ENCODE peak calls at places on chromosomes 16 and 17, in seven cellular contexts. H is M059J; V is stimulated activated CD4-positive, alpha-beta T cell treated with anti-CD3 and anti-CD28 coated beads, Interleukin-2, amount 100 ng/mL, for 4 hours; P is AG08395; X is CD8-positive, alpha-beta memory T cell; C is EL; N is hypothalamus. Y is an unnamed sample.

GRCh38 chr16:47847220-47847970 is 308.4 kb downstream of the ABCC12 start:
- DNase-seq in H (no peak), N (no peak), C (peak), V (no peak), P (no peak), X (no peak), Y (no peak)

GRCh38 chr16:933581-933980 is 37.2 kb downstream of the LMF1 start:
- DNase-seq in X (no peak), P (no peak), C (no peak), H (no peak), N (no peak), V (no peak), Y (no peak)

GRCh38 chr16:67423634-67424575 is 7.0 kb upstream of the HSD11B2 start:
- DNase-seq in N (no peak), H (no peak), V (no peak), P (no peak), C (no peak), X (no peak), Y (no peak)

GRCh38 chr17:17021194-17021863 is 20.9 kb upstream of the MPRIP start:
- DNase-seq in H (peak), N (no peak), P (peak), X (no peak), V (no peak), C (peak), Y (no peak)

GRCh38 chr16:75203667-75204409 is 3.1 kb downstream of the CTRB2 start:
- DNase-seq in C (no peak), P (no peak), H (no peak), V (no peak), X (no peak), N (no peak), Y (no peak)

GRCh38 chr16:56848955-56849689 is 15.9 kb upstream of the SLC12A3 start:
- DNase-seq in X (no peak), V (no peak), H (peak), P (peak), C (peak), N (no peak), Y (peak)

GRCh38 chr17:80861360-80861861 is 130.2 kb upstream of the CHMP6 start:
- DNase-seq in P (no peak), H (peak), N (no peak), X (no peak), V (no peak), C (no peak), Y (no peak)

GRCh38 chr16:70693231-70693671 is 7.4 kb upstream of the MTSS2 start:
- DNase-seq in P (peak), X (no peak), N (no peak), V (no peak), C (no peak), H (no peak), Y (no peak)

GRCh38 chr17:27975146-27976011 is 67.1 kb upstream of the NLK start:
- DNase-seq in V (no peak), C (peak), P (no peak), X (no peak), H (peak), N (no peak), Y (no peak)

GRCh38 chr16:86823125-86823524 is 244.8 kb downstream of the FOXL1 start:
- DNase-seq in V (no peak), C (no peak), X (no peak), H (no peak), N (no peak), P (no peak), Y (no peak)

GRCh38 chr17:78979780-78980623 is at the start of gene LGALS3BP:
- DNase-seq in N (peak), C (peak), P (peak), V (peak), X (no peak), H (peak), Y (peak)

GRCh38 chr17:75032896-75033294 is 13.9 kb downstream of the ATP5PD start:
- DNase-seq in P (no peak), H (peak), N (no peak), C (no peak), X (no peak), V (no peak), Y (no peak)

GRCh38 chr16:10971560-10971961 is 27.2 kb downstream of the CLEC16A start:
- DNase-seq in P (peak), N (peak), C (peak), H (peak), V (peak), X (no peak), Y (peak)

GRCh38 chr16:15403392-15403995 is 7.9 kb downstream of the MPV17L start:
- DNase-seq in V (no peak), N (no peak), H (peak), X (no peak), C (no peak), P (no peak), Y (no peak)

GRCh38 chr17:62750502-62751349 is 57.4 kb downstream of the MARCHF10 start:
- DNase-seq in H (no peak), N (no peak), P (no peak), X (no peak), V (no peak), C (peak), Y (no peak)

GRCh38 chr16:15949210-15950166 is at the start of gene ABCC1:
- DNase-seq in C (peak), X (peak), P (peak), N (peak), H (peak), V (peak), Y (no peak)

GRCh38 chr16:4017807-4018206 is 98.4 kb downstream of the ADCY9 start:
- DNase-seq in X (no peak), N (no peak), V (no peak), H (no peak), C (no peak), P (no peak), Y (no peak)

GRCh38 chr17:29870836-29871430 is 59.1 kb downstream of the SSH2 start:
- DNase-seq in N (no peak), X (no peak), H (no peak), P (no peak), C (no peak), V (no peak), Y (no peak)

GRCh38 chr17:15436399-15437369 is 30.7 kb downstream of the CDRT4 start:
- DNase-seq in C (peak), V (no peak), P (peak), N (peak), H (peak), X (no peak), Y (no peak)

GRCh38 chr17:34126496-34126895 is 128.6 kb upstream of the CCL2 start:
- DNase-seq in C (no peak), P (no peak), X (no peak), N (no peak), V (no peak), H (no peak), Y (no peak)

GRCh38 chr17:78355045-78355641 is 4.7 kb downstream of the SOCS3 start:
- DNase-seq in X (no peak), N (no peak), P (no peak), H (no peak), C (no peak), V (no peak), Y (no peak)

GRCh38 chr16:29961479-29962343 is at the start of gene TMEM219:
- DNase-seq in H (peak), C (peak), N (peak), V (peak), P (peak), X (peak), Y (peak)

GRCh38 chr17:38706625-38707298 is 1.7 kb downstream of the MLLT6 start:
- DNase-seq in P (no peak), X (no peak), V (peak), H (no peak), C (peak), N (no peak), Y (no peak)

GRCh38 chr17:81868674-81869220 is 2.4 kb downstream of the ARHGDIA start:
- DNase-seq in P (peak), V (no peak), C (peak), X (no peak), H (peak), N (no peak), Y (peak)

GRCh38 chr17:70169707-70170597 is 620 bp downstream of the KCNJ2 start:
- DNase-seq in X (no peak), V (no peak), H (no peak), N (no peak), P (peak), C (peak), Y (no peak)

GRCh38 chr17:1109606-1110523 is 69.9 kb downstream of the ABR start:
- DNase-seq in N (no peak), X (no peak), H (peak), C (no peak), P (no peak), V (no peak), Y (no peak)